ENCODE peak calls at places on chromosome 15, in five cellular contexts. One of them, this sample, is unnamed.

GRCh38 chr15:25967120-25967519 is 104.0 kb upstream of the ATP10A start:
- DNase-seq in tibial artery: no peak
- DNase-seq in H1: no peak
- DNase-seq in DND-41: no peak
- DNase-seq in psoas muscle: no peak
- DNase-seq in this sample: no peak

GRCh38 chr15:31236184-31237041 is 90.2 kb upstream of the KLF13 start:
- DNase-seq in tibial artery: peak; percentile 90
- DNase-seq in DND-41: no peak
- DNase-seq in psoas muscle: peak; percentile 67
- DNase-seq in H1: no peak
- DNase-seq in this sample: no peak

GRCh38 chr15:28786521-28786920 is 61.9 kb downstream of the GOLGA6L7 start:
- DNase-seq in H1: no peak
- DNase-seq in tibial artery: no peak
- DNase-seq in psoas muscle: no peak
- DNase-seq in DND-41: no peak
- DNase-seq in this sample: no peak

GRCh38 chr15:42182976-42183375 is 25.1 kb downstream of the VPS39 start:
- DNase-seq in H1: no peak
- DNase-seq in DND-41: no peak
- DNase-seq in psoas muscle: no peak
- DNase-seq in tibial artery: no peak
- DNase-seq in this sample: no peak

GRCh38 chr15:67822537-67823370 is 2.6 kb upstream of the SKOR1 start:
- DNase-seq in psoas muscle: peak; percentile 53
- DNase-seq in H1: no peak
- DNase-seq in tibial artery: no peak
- DNase-seq in DND-41: no peak
- DNase-seq in this sample: no peak

GRCh38 chr15:39624806-39625205 is 43.9 kb downstream of the THBS1 start:
- DNase-seq in H1: no peak
- DNase-seq in tibial artery: peak; percentile 73
- DNase-seq in DND-41: no peak
- DNase-seq in psoas muscle: peak; percentile 68
- DNase-seq in this sample: peak; percentile 39

GRCh38 chr15:85872125-85872524 is 77.4 kb upstream of the KLHL25 start:
- DNase-seq in H1: no peak
- DNase-seq in tibial artery: no peak
- DNase-seq in DND-41: no peak
- DNase-seq in psoas muscle: no peak
- DNase-seq in this sample: no peak

GRCh38 chr15:75452968-75453702 is 1.6 kb upstream of the SIN3A start:
- DNase-seq in tibial artery: peak; percentile 84
- DNase-seq in DND-41: peak; percentile 60
- DNase-seq in psoas muscle: peak; percentile 84
- DNase-seq in H1: no peak
- DNase-seq in this sample: peak; percentile 26

GRCh38 chr15:83685864-83686263 is 31.9 kb downstream of the ADAMTSL3 start:
- DNase-seq in tibial artery: no peak
- DNase-seq in H1: no peak
- DNase-seq in psoas muscle: no peak
- DNase-seq in DND-41: no peak
- DNase-seq in this sample: no peak

GRCh38 chr15:58260911-58261267 is 122.7 kb downstream of the AQP9 start:
- DNase-seq in DND-41: no peak
- DNase-seq in tibial artery: no peak
- DNase-seq in H1: no peak
- DNase-seq in psoas muscle: peak; percentile 89
- DNase-seq in this sample: no peak

GRCh38 chr15:51229907-51230328 is 108.5 kb downstream of the CYP19A1 start:
- DNase-seq in DND-41: no peak
- DNase-seq in H1: no peak
- DNase-seq in psoas muscle: no peak
- DNase-seq in tibial artery: no peak
- DNase-seq in this sample: no peak

GRCh38 chr15:35596261-35596660 is 50.3 kb upstream of the DPH6 start:
- DNase-seq in psoas muscle: no peak
- DNase-seq in DND-41: no peak
- DNase-seq in H1: no peak
- DNase-seq in tibial artery: no peak
- DNase-seq in this sample: no peak

GRCh38 chr15:83285979-83286553 is 1.6 kb upstream of the BNC1 start:
- DNase-seq in H1: no peak
- DNase-seq in psoas muscle: no peak
- DNase-seq in tibial artery: no peak
- DNase-seq in DND-41: no peak
- DNase-seq in this sample: no peak

GRCh38 chr15:45550436-45550835 is 27.9 kb upstream of the SLC30A4 start:
- DNase-seq in tibial artery: no peak
- DNase-seq in DND-41: no peak
- DNase-seq in psoas muscle: no peak
- DNase-seq in H1: no peak
- DNase-seq in this sample: no peak

GRCh38 chr15:69579950-69580618 is 127.5 kb downstream of the RPLP1 start:
- DNase-seq in DND-41: no peak
- DNase-seq in H1: no peak
- DNase-seq in psoas muscle: no peak
- DNase-seq in tibial artery: no peak
- DNase-seq in this sample: no peak

GRCh38 chr15:88878720-88879184 is 16.6 kb downstream of the HAPLN3 start:
- DNase-seq in DND-41: peak; percentile 52
- DNase-seq in tibial artery: no peak
- DNase-seq in psoas muscle: peak; percentile 71
- DNase-seq in H1: no peak
- DNase-seq in this sample: no peak

GRCh38 chr15:68552773-68553172 is 26.0 kb upstream of the CORO2B start:
- DNase-seq in tibial artery: no peak
- DNase-seq in psoas muscle: no peak
- DNase-seq in H1: no peak
- DNase-seq in DND-41: no peak
- DNase-seq in this sample: no peak

GRCh38 chr15:101115887-101116680 is 135.8 kb downstream of the CHSY1 start:
- DNase-seq in psoas muscle: peak; percentile 77
- DNase-seq in tibial artery: peak; percentile 67
- DNase-seq in H1: no peak
- DNase-seq in DND-41: no peak
- DNase-seq in this sample: no peak

GRCh38 chr15:81407679-81408078 is 33.7 kb upstream of the TMC3 start:
- DNase-seq in tibial artery: no peak
- DNase-seq in psoas muscle: no peak
- DNase-seq in H1: no peak
- DNase-seq in DND-41: no peak
- DNase-seq in this sample: no peak
- H3K27me3 ChIP-seq in tibial artery: peaks cover 11% of the 10 kb centered on the region
- H3K27me3 ChIP-seq in psoas muscle: peaks cover 3% of the 10 kb centered on the region
- H3K27me3 ChIP-seq in H1: no peaks in the 10 kb centered on the region
- H3K27me3 ChIP-seq in DND-41: no peaks in the 10 kb centered on the region
- H3K27me3 ChIP-seq in this sample: peaks cover 8% of the 10 kb centered on the region

GRCh38 chr15:62931650-62932049 is 110.9 kb upstream of the TPM1 start:
- DNase-seq in psoas muscle: no peak
- DNase-seq in tibial artery: no peak
- DNase-seq in DND-41: no peak
- DNase-seq in H1: no peak
- DNase-seq in this sample: no peak

GRCh38 chr15:62925875-62926274 is 116.7 kb upstream of the TPM1 start:
- DNase-seq in tibial artery: no peak
- DNase-seq in DND-41: no peak
- DNase-seq in H1: no peak
- DNase-seq in psoas muscle: no peak
- DNase-seq in this sample: no peak

GRCh38 chr15:62928996-62929350 is 113.6 kb upstream of the TPM1 start:
- DNase-seq in psoas muscle: no peak
- DNase-seq in tibial artery: no peak
- DNase-seq in H1: no peak
- DNase-seq in DND-41: no peak
- DNase-seq in this sample: no peak

GRCh38 chr15:62927196-62927595 is 115.4 kb upstream of the TPM1 start:
- DNase-seq in tibial artery: no peak
- DNase-seq in H1: no peak
- DNase-seq in psoas muscle: no peak
- DNase-seq in DND-41: no peak
- DNase-seq in this sample: no peak

GRCh38 chr15:62928242-62928995 is 114.1 kb upstream of the TPM1 start:
- DNase-seq in H1: no peak
- DNase-seq in DND-41: no peak
- DNase-seq in tibial artery: peak; percentile 72
- DNase-seq in psoas muscle: no peak
- DNase-seq in this sample: no peak
- TF ChIP-seq CTCF in H1: peak; percentile 1
- TF ChIP-seq CTCF in DND-41: no peak
- TF ChIP-seq CTCF in tibial artery: peak; percentile 30
- TF ChIP-seq CTCF in psoas muscle: no peak
- TF ChIP-seq CTCF in this sample: no peak

DNA sequence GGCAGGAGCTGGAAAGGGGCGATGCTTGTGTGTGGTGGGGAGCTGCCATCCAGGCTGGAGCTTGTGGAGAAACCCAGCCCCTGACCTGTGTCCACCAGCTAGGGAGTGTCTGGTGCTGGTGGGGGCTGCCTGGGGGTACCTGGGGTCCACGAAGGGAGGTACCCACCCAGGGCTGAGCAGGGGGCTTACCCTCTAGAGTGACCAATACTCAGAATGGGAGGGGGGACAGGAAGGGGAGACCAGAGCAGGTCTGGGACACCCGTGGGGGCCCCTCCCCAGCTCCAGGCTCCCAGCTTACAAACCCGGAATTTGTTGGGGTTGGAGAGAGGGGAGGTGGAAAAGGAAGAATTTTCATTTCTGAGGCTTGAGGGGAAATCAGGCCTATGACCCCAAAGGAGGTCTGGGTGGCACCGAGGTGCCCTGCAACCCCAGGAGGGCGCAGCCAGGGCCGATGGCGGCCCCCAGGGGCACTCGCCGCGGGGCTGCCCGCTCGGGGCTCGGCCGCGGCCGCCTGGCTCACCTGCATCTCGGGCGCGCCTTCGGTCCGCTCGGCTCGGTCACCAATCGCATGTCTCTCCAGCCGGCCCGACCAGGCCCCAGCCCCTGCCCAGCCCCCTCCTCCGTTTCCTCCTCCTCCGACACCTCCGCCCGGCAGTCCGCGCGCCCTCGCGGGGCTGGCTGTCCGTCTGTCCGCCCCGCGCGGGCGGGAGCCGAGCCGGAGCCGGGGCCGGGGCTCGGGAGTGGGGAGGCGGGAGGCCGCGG is 741 bp downstream of the LINGO1 start:
- DNase-seq in psoas muscle: no peak
- DNase-seq in H1: no peak
- DNase-seq in DND-41: no peak
- DNase-seq in tibial artery: no peak
- DNase-seq in this sample: no peak
- H3K27me3 ChIP-seq in psoas muscle: peaks cover 60% of the 10 kb centered on the region
- H3K27me3 ChIP-seq in H1: no peaks in the 10 kb centered on the region
- H3K27me3 ChIP-seq in DND-41: no peaks in the 10 kb centered on the region
- H3K27me3 ChIP-seq in tibial artery: peaks cover 71% of the 10 kb centered on the region
- H3K27me3 ChIP-seq in this sample: peaks cover 60% of the 10 kb centered on the region

GRCh38 chr15:49223536-49224274 is 53.7 kb downstream of the GALK2 start:
- DNase-seq in tibial artery: no peak
- DNase-seq in psoas muscle: no peak
- DNase-seq in H1: no peak
- DNase-seq in DND-41: no peak
- DNase-seq in this sample: no peak

GRCh38 chr15:49229922-49230321 is 59.9 kb downstream of the GALK2 start:
- DNase-seq in H1: no peak
- DNase-seq in psoas muscle: no peak
- DNase-seq in tibial artery: no peak
- DNase-seq in DND-41: peak; percentile 17
- DNase-seq in this sample: no peak

GRCh38 chr15:49227602-49228001 is 57.6 kb downstream of the GALK2 start:
- DNase-seq in psoas muscle: no peak
- DNase-seq in tibial artery: no peak
- DNase-seq in DND-41: no peak
- DNase-seq in H1: no peak
- DNase-seq in this sample: no peak

GRCh38 chr15:49225572-49226281 is 55.7 kb downstream of the GALK2 start:
- DNase-seq in tibial artery: no peak
- DNase-seq in H1: peak; percentile 71
- DNase-seq in DND-41: no peak
- DNase-seq in psoas muscle: no peak
- DNase-seq in this sample: no peak
- TF ChIP-seq CTCF in tibial artery: no peak
- TF ChIP-seq CTCF in H1: peak; percentile 87
- TF ChIP-seq CTCF in DND-41: peak; percentile 35
- TF ChIP-seq CTCF in psoas muscle: no peak
- TF ChIP-seq CTCF in this sample: no peak